ENCODE peak calls at places on chromosomes 3 and 15, in six cellular contexts. G is thoracic aorta; X is CD8-positive, alpha-beta T cell; T is HCT116; M is spleen; L is stomach. K is an unnamed sample. For H3K36me3, the result is how much of the 10 kb centered on the place peaks cover.

GRCh38 chr15:68725736-68726135 is 95.0 kb downstream of the ANP32A start:
- DNase-seq in G (no peak), X (no peak), T (no peak), M (no peak), L (peak), K (peak)

GRCh38 chr3:82807781-82808180 is 1046.3 kb upstream of the GBE1 start:
- DNase-seq in G (no peak), X (no peak), T (no peak), M (peak), L (no peak), K (no peak)

GRCh38 chr3:143120716-143121239 is 1.2 kb downstream of the CHST2 start:
- DNase-seq in G (no peak), X (no peak), T (no peak), M (peak), L (peak), K (peak)

GRCh38 chr3:65402597-65402996 is 636.1 kb downstream of the MAGI1 start:
- DNase-seq in G (peak), X (no peak), T (no peak), M (no peak), L (no peak), K (no peak)

GRCh38 chr3:128068156-128068620 is 16.0 kb downstream of the SEC61A1 start:
- DNase-seq in G (no peak), X (peak), T (peak), M (peak), L (no peak), K (no peak)

GRCh38 chr3:20326537-20326936 is 140.5 kb upstream of the SGO1 start:
- DNase-seq in G (no peak), X (no peak), T (no peak), M (no peak), L (no peak), K (no peak)

GRCh38 chr3:53250881-53251605 is 4.8 kb downstream of the TKT start:
- DNase-seq in G (no peak), X (no peak), T (no peak), M (no peak), L (no peak), K (no peak)

GRCh38 chr3:51943451-51944391 is 1.6 kb downstream of the PARP3 start:
- DNase-seq in G (no peak), X (no peak), T (no peak), M (peak), L (no peak), K (no peak)

GRCh38 chr3:7082244-7082643 is 221.3 kb downstream of the GRM7 start:
- DNase-seq in G (no peak), X (no peak), T (no peak), M (no peak), L (no peak), K (no peak)

GRCh38 chr3:172836390-172836997 is 86.0 kb downstream of the ECT2 start:
- DNase-seq in G (no peak), X (no peak), T (peak), M (no peak), L (no peak), K (peak)

GRCh38 chr3:115695081-115695480 is 71.8 kb downstream of the GAP43 start:
- DNase-seq in G (no peak), X (no peak), T (no peak), M (no peak), L (no peak), K (no peak)

GRCh38 chr3:169578381-169578780 is 85.1 kb downstream of the MECOM start:
- DNase-seq in G (no peak), X (no peak), T (no peak), M (no peak), L (no peak), K (no peak)

GRCh38 chr3:41202834-41203345 is 3.6 kb downstream of the CTNNB1 start:
- DNase-seq in G (no peak), X (no peak), T (no peak), M (no peak), L (no peak), K (no peak)
- TF ChIP-seq CTCF in G (peak), X (no peak), T (peak), M (no peak), L (no peak), K (no peak)

GRCh38 chr15:64864080-64864479 is 22.4 kb downstream of the PLEKHO2 start:
- DNase-seq in G (no peak), X (no peak), T (no peak), M (no peak), L (no peak), K (no peak)
- H3K36me3 ChIP-seq in G (under half), X (under half), T (under half), M (half or more), L (half or more), K (under half)

DNA sequence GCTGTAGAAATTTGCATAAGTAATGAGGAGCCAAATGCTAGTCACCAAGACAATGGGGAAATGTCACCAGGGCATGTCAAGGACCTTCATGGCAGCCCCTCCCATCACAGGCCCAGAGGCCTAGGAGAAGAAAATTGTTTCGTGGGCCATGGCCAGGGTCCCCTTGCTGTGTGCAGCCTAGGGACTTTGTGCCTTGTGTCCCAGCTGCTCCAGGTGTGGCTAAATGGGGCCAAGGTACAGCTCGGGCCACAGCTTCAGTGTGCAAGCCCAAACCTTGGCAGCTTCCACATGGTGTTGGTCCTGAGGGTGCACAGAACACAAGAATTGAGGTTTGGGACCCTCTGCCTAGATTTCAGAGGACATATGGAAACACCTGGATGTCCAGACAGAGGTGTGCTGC is 208.8 kb upstream of the TBC1D5 start:
- DNase-seq in G (no peak), X (no peak), T (no peak), M (no peak), L (no peak), K (no peak)
- TF ChIP-seq CTCF in G (no peak), X (no peak), T (no peak), M (no peak), L (no peak), K (no peak)

GRCh38 chr3:47016086-47016933 is 36.8 kb downstream of the NBEAL2 start:
- DNase-seq in G (no peak), X (no peak), T (no peak), M (no peak), L (no peak), K (no peak)
- H3K36me3 ChIP-seq in G (under half), X (under half), T (under half), M (half or more), L (half or more), K (under half)

K was measured in mucosa of descending colon.